ENCODE peak calls at places on chromosomes 11 and 22, in four cellular contexts. One of them, this sample, is unnamed.

GRCh38 chr11:115208808-115209259 is 295.4 kb downstream of the CADM1 start:
- DNase-seq in HepG2: peak
- DNase-seq in K562: no peak
- DNase-seq in HCT116: no peak
- DNase-seq in this sample: no peak

GRCh38 chr22:49576241-49577141 is 251.2 kb downstream of the BRD1 start:
- DNase-seq in HepG2: no peak
- DNase-seq in K562: no peak
- DNase-seq in HCT116: no peak
- DNase-seq in this sample: no peak

GRCh38 chr11:62573006-62573591 is 592 bp downstream of the EEF1G start:
- DNase-seq in HCT116: no peak
- DNase-seq in HepG2: no peak
- DNase-seq in K562: peak
- DNase-seq in this sample: no peak

GRCh38 chr11:45100338-45100737 is 46.1 kb upstream of the PRDM11 start:
- DNase-seq in K562: peak
- DNase-seq in HCT116: no peak
- DNase-seq in HepG2: no peak
- DNase-seq in this sample: no peak

GRCh38 chr11:122772945-122773344 is 65.4 kb upstream of the CRTAM start:
- DNase-seq in K562: no peak
- DNase-seq in HCT116: no peak
- DNase-seq in HepG2: no peak
- DNase-seq in this sample: no peak

GRCh38 chr11:117972589-117973445 is 13.4 kb upstream of the IL10RA start:
- DNase-seq in HCT116: no peak
- DNase-seq in K562: no peak
- DNase-seq in HepG2: no peak
- DNase-seq in this sample: no peak

GRCh38 chr11:107857550-107858216 is 904 bp downstream of the SLC35F2 start:
- DNase-seq in HepG2: no peak
- DNase-seq in HCT116: no peak
- DNase-seq in K562: no peak
- DNase-seq in this sample: peak

GRCh38 chr22:31829505-31829904 is 75.7 kb downstream of the DEPDC5 start:
- DNase-seq in HepG2: peak
- DNase-seq in HCT116: peak
- DNase-seq in K562: peak
- DNase-seq in this sample: peak

GRCh38 chr11:83007909-83008580 is 63.7 kb downstream of the RAB30 start:
- DNase-seq in K562: peak
- DNase-seq in HCT116: no peak
- DNase-seq in HepG2: peak
- DNase-seq in this sample: no peak

GRCh38 chr22:17866127-17866526 is 91.9 kb upstream of the BID start:
- DNase-seq in HCT116: no peak
- DNase-seq in HepG2: no peak
- DNase-seq in K562: no peak
- DNase-seq in this sample: no peak

GRCh38 chr11:61378713-61379313 is 13.6 kb upstream of the TMEM216 start:
- DNase-seq in HepG2: peak
- DNase-seq in K562: no peak
- DNase-seq in HCT116: no peak
- DNase-seq in this sample: no peak

GRCh38 chr11:117723625-117724024 is 73.4 kb downstream of the DSCAML1 start:
- DNase-seq in HepG2: no peak
- DNase-seq in HCT116: no peak
- DNase-seq in K562: no peak
- DNase-seq in this sample: no peak

GRCh38 chr11:16338397-16338796 is 17.9 kb downstream of the SOX6 start:
- DNase-seq in HepG2: no peak
- DNase-seq in K562: no peak
- DNase-seq in HCT116: no peak
- DNase-seq in this sample: no peak

GRCh38 chr11:119337581-119338317 is 2.9 kb downstream of the C1QTNF5 start:
- DNase-seq in HepG2: no peak
- DNase-seq in HCT116: no peak
- DNase-seq in K562: peak
- DNase-seq in this sample: no peak

GRCh38 chr11:84117394-84117793 is 831.2 kb upstream of the CCDC90B start:
- DNase-seq in K562: no peak
- DNase-seq in HepG2: no peak
- DNase-seq in HCT116: no peak
- DNase-seq in this sample: no peak

GRCh38 chr11:6667733-6668374 is 12.2 kb upstream of the DCHS1 start:
- DNase-seq in HepG2: peak
- DNase-seq in HCT116: peak
- DNase-seq in K562: peak
- DNase-seq in this sample: no peak

GRCh38 chr11:3994030-3994640 is 100.5 kb upstream of the RRM1 start:
- DNase-seq in HCT116: no peak
- DNase-seq in HepG2: peak
- DNase-seq in K562: peak
- DNase-seq in this sample: no peak

GRCh38 chr11:46554205-46555162 is 39.3 kb downstream of the AMBRA1 start:
- DNase-seq in K562: no peak
- DNase-seq in HCT116: peak
- DNase-seq in HepG2: peak
- DNase-seq in this sample: peak

GRCh38 chr11:46555269-46556054 is 38.4 kb downstream of the AMBRA1 start:
- DNase-seq in HepG2: no peak
- DNase-seq in K562: no peak
- DNase-seq in HCT116: no peak
- DNase-seq in this sample: no peak

GRCh38 chr11:46560300-46561025 is 33.4 kb downstream of the AMBRA1 start:
- DNase-seq in HepG2: no peak
- DNase-seq in K562: no peak
- DNase-seq in HCT116: no peak
- DNase-seq in this sample: no peak

GRCh38 chr11:46559815-46560214 is 34.0 kb downstream of the AMBRA1 start:
- DNase-seq in HCT116: no peak
- DNase-seq in HepG2: no peak
- DNase-seq in K562: no peak
- DNase-seq in this sample: no peak

DNA sequence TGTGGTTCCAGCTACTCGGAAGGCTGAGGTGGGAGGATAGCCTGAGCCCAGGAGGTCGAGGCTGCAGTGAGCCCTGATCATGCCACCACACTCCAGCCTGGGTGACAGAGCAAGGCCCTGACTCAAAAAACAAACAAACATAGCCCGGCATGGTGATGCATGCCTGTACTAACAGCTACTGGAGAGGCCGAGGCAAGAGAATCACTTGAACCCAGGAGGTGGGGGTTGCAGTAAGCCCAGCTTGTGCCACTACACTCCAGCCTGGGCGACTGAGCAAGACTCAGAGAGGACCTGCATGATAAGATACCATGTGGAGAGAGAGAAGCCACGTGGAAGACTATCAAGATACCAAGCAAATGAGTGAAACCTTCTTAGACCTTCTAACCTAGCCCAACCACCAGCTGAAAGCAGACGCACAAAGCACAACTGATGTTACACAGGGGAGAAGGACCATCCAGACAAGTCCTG is 36.1 kb downstream of the AMBRA1 start:
- DNase-seq in K562: no peak
- DNase-seq in HepG2: peak
- DNase-seq in HCT116: peak
- DNase-seq in this sample: peak
- TF ChIP-seq TCF7L2 in K562: no peak
- TF ChIP-seq TCF7L2 in HepG2: no peak
- TF ChIP-seq TCF7L2 in HCT116: no peak
- TF ChIP-seq TCF7L2 in this sample: no peak

GRCh38 chr22:42805998-42806481 is 51.0 kb downstream of the ARFGAP3 start:
- DNase-seq in HepG2: no peak
- DNase-seq in K562: no peak
- DNase-seq in HCT116: no peak
- DNase-seq in this sample: no peak

GRCh38 chr22:42808516-42808915 is 48.6 kb downstream of the ARFGAP3 start:
- DNase-seq in HepG2: no peak
- DNase-seq in K562: no peak
- DNase-seq in HCT116: no peak
- DNase-seq in this sample: no peak

GRCh38 chr22:42803454-42803853 is 53.6 kb downstream of the ARFGAP3 start:
- DNase-seq in HepG2: no peak
- DNase-seq in HCT116: no peak
- DNase-seq in K562: no peak
- DNase-seq in this sample: no peak

GRCh38 chr22:42807185-42807584 is 49.9 kb downstream of the ARFGAP3 start:
- DNase-seq in HCT116: no peak
- DNase-seq in HepG2: no peak
- DNase-seq in K562: no peak
- DNase-seq in this sample: no peak

DNA sequence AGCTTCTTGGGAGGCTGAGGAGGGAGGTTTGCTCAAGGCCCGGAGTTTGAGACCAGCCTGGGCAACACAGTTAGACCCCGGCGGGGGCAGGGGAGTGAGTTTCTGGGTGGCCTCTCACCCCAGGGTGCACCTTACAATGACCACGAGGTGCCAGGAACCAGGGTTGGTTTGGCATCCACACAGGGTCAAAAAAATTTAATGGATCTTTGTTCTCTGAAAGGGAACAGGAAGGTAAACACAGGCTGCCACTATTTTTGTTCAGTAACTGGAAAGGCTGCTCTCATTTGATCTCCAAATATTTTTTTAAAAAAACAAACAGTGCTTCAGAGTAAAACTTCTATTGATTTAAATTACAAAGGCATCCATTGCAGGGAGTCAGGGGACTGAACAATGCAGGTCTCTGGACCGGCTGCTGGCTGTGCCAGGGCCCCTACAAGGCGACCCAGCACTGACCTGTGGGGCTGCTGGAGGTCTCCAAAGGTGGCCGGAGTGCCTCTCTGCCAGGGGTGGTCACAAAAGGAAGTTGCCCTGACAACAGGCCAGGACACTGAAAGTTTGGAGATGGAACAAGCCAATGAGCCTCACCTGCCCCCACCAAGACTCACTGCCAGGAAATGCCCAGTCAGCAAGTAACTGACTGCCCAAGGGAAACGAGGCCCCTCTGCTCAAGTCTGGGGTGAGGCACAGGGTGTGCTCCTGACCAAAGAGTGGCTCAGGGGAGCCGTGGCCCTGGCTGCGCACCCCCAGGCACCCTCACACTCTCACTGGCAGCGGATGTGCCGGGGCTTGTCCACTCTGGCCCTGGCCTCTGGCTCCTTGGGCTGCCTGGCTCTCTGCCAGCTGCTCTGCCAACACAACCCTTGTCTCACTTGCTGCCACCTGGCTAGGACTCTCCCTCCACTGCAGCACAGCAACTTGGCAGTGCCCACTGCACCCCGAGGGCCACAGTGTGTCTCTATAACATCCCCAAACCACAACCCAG is 51.8 kb downstream of the ARFGAP3 start:
- DNase-seq in HepG2: peak
- DNase-seq in K562: no peak
- DNase-seq in HCT116: no peak
- DNase-seq in this sample: no peak
- TF ChIP-seq TCF7L2 in HepG2: no peak
- TF ChIP-seq TCF7L2 in K562: no peak
- TF ChIP-seq TCF7L2 in HCT116: no peak
- TF ChIP-seq TCF7L2 in this sample: no peak

DNA sequence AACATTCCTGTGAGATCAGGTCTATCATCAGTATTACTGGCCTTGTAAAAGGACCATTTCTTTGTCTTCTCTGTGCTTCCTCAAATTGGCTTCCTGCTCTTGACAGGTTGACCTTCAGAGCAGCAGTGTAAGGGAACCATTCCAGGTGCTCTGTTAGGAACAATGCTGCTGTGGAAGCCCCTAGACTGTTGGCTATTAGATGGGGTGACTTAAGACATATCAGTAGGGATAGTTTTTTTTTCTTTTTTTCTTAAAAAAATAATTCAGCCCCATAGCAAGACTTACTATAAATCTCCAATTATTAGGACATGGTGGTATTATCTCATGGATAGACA is 37.6 kb downstream of the COA4 start:
- DNase-seq in K562: no peak
- DNase-seq in HCT116: no peak
- DNase-seq in HepG2: no peak
- DNase-seq in this sample: no peak
- TF ChIP-seq TCF7L2 in K562: no peak
- TF ChIP-seq TCF7L2 in HCT116: no peak
- TF ChIP-seq TCF7L2 in HepG2: no peak
- TF ChIP-seq TCF7L2 in this sample: no peak

DNA sequence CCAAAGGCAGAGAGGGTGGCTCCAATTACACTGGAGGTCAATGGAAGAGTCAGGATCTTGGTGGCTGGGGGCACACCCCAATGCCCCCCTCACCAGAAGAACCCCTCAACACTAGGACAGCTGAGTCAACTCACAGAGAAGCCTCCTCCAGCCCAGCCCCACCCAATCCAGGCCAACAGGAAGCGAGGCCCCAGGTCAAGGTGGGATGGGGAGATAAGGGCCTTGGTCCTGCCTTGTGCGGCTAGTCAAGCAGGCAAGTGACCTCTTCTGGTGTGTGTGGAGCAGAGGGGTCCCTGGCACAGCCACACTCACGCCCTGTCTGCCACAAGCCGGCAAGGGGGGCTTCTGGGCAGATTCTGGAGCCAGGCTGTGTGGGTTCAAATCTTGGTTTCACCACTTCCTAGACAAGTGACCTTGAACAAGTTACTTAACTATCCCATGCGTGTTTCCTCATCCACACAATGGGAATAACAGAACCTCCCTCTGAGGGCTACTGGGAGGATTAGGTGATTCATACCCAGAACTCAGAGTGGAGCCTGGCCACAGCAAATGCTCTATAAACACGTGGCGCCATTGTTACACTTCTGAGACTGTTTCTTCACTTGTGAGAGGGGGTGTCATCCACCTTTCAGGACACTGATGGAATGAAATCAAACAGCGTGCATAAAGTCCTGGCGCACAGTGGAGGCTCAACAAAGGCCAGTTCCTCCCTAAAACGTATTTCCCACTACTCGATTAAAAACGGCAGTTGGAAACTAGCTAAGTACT is 3.3 kb downstream of the TTLL12 start:
- DNase-seq in HCT116: no peak
- DNase-seq in HepG2: peak
- DNase-seq in K562: peak
- DNase-seq in this sample: no peak
- TF ChIP-seq TCF7L2 in HCT116: no peak
- TF ChIP-seq TCF7L2 in HepG2: no peak
- TF ChIP-seq TCF7L2 in K562: no peak
- TF ChIP-seq TCF7L2 in this sample: no peak

This sample was measured in Panc1.